ENCODE peak calls at places on chromosomes 13 and 19, in five cellular contexts. L, A, P, K and J are unnamed samples.

GRCh38 chr19:49878744-49879070 is 1.2 kb downstream of the TBC1D17 start:
- DNase-seq in L (no peak), A (no peak), P (no peak), K (no peak), J (no peak)

GRCh38 chr19:3547301-3547731 is 8.3 kb downstream of the TEKTIP1 start:
- DNase-seq in L (no peak), A (no peak), P (no peak), K (no peak), J (no peak)

GRCh38 chr19:16571283-16571682 is 932 bp downstream of the SLC35E1 start:
- DNase-seq in L (no peak), A (no peak), P (peak; percentile 10), K (no peak), J (no peak)

GRCh38 chr13:99821741-99822140 is 149.8 kb downstream of the ZIC5 start:
- DNase-seq in L (no peak), A (no peak), P (no peak), K (no peak), J (no peak)

GRCh38 chr19:40191836-40192646 is 815 bp downstream of the MAP3K10 start:
- DNase-seq in L (peak; percentile 52), A (peak; percentile 68), P (no peak), K (no peak), J (no peak)

GRCh38 chr13:106449096-106449495 is 86.4 kb downstream of the EFNB2 start:
- DNase-seq in L (no peak), A (no peak), P (no peak), K (no peak), J (no peak)

GRCh38 chr13:110644892-110645521 is 29.7 kb downstream of the NAXD start:
- DNase-seq in L (peak; percentile 29), A (no peak), P (no peak), K (peak; percentile 87), J (no peak)

GRCh38 chr13:86383151-86383550 is 583.9 kb upstream of the SLITRK6 start:
- DNase-seq in L (no peak), A (no peak), P (no peak), K (no peak), J (no peak)

GRCh38 chr13:60654405-60654804 is 257.4 kb downstream of the TDRD3 start:
- DNase-seq in L (peak; percentile 6), A (peak; percentile 6), P (peak; percentile 16), K (no peak), J (no peak)

GRCh38 chr19:48812094-48812929 is 1.5 kb upstream of the BCAT2 start:
- DNase-seq in L (peak; percentile 53), A (peak; percentile 95), P (peak; percentile 37), K (no peak), J (no peak)

GRCh38 chr19:11106477-11106876 is 17.2 kb downstream of the LDLR start:
- DNase-seq in L (no peak), A (no peak), P (no peak), K (no peak), J (no peak)

GRCh38 chr13:98039964-98040363 is 86.5 kb downstream of the IPO5 start:
- DNase-seq in L (no peak), A (no peak), P (no peak), K (no peak), J (no peak)

GRCh38 chr19:15433519-15434069 is 14.8 kb upstream of the AKAP8L start:
- DNase-seq in L (no peak), A (no peak), P (no peak), K (no peak), J (no peak)

GRCh38 chr19:4575267-4575793 is 15.8 kb upstream of the SEMA6B start:
- DNase-seq in L (peak; percentile 94), A (peak; percentile 73), P (peak; percentile 70), K (peak; percentile 95), J (no peak)

DNA sequence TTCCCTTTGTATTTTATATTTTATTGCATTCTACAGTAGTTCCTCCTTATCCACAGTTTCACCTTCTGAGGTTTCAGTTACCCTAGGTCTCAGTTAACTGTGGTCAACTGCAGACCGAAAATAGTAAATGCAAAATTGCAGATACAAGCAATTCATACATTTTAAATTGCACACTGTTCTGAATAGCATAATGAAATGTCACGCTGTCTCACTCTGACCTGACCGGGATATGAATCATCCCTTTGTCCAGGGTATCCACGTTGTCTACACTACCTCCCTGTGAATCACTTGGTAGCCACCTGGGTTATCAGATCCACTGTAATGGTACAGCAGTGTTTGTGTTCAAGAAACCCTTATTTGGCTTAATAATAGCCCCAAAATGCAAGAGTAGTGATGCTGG is 325.0 kb downstream of the DNAJC15 start:
- DNase-seq in L (peak; percentile 11), A (no peak), P (no peak), K (no peak), J (no peak)
- TF ChIP-seq HDAC2 in L (no peak), A (no peak), P (no peak), K (no peak), J (no peak)

GRCh38 chr13:84658881-84659661 is 776.8 kb upstream of the SLITRK1 start:
- DNase-seq in L (no peak), A (no peak), P (no peak), K (no peak), J (no peak)
- TF ChIP-seq HDAC2 in L (no peak), A (no peak), P (no peak), K (no peak), J (no peak)

DNA sequence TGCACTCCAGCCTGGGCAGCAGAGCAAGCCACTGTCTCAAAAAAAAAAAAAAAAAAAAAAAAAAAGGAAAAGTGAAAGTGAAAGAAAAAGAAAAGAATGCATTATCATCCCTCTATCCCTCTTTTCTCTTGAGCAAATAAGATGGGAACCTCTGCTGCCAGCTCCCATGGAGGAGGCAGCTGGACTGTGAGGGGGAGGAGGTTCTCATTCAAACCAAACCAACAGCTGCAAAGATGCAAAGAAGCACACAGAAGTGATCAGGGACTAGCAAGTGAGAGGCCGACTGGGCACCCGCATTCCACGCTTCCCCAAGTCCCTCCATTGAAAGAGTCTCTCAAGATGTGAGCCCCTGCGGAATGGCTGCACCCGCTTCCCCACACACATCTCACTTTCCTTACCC is 63.5 kb downstream of the TSHZ3 start:
- DNase-seq in L (no peak), A (no peak), P (no peak), K (no peak), J (no peak)
- TF ChIP-seq HDAC2 in L (no peak), A (no peak), P (no peak), K (no peak), J (no peak)

GRCh38 chr19:47305309-47305751 is 4.3 kb upstream of the C5AR1 start:
- DNase-seq in L (peak; percentile 92), A (peak; percentile 83), P (peak; percentile 81), K (peak; percentile 51), J (peak; percentile 62)
- TF ChIP-seq HDAC2 in L (no peak), A (no peak), P (peak; percentile 59), K (no peak), J (no peak)

GRCh38 chr13:113585828-113586355 is 1.3 kb downstream of the TFDP1 start:
- DNase-seq in L (no peak), A (peak; percentile 24), P (no peak), K (no peak), J (no peak)

GRCh38 chr13:113586661-113587479 is 2.3 kb downstream of the TFDP1 start:
- DNase-seq in L (no peak), A (no peak), P (no peak), K (no peak), J (no peak)

GRCh38 chr13:113584205-113584869 is at the start of gene TFDP1:
- DNase-seq in L (peak; percentile 89), A (peak; percentile 92), P (peak; percentile 81), K (peak; percentile 62), J (peak; percentile 63)

GRCh38 chr13:113582841-113583631 is 1.5 kb upstream of the TFDP1 start:
- DNase-seq in L (no peak), A (no peak), P (peak; percentile 38), K (no peak), J (no peak)

GRCh38 chr13:113584870-113585671 is 518 bp downstream of the TFDP1 start:
- DNase-seq in L (peak; percentile 9), A (peak; percentile 33), P (no peak), K (no peak), J (no peak)
- TF ChIP-seq HDAC2 in L (no peak), A (no peak), P (no peak), K (no peak), J (no peak)

DNA sequence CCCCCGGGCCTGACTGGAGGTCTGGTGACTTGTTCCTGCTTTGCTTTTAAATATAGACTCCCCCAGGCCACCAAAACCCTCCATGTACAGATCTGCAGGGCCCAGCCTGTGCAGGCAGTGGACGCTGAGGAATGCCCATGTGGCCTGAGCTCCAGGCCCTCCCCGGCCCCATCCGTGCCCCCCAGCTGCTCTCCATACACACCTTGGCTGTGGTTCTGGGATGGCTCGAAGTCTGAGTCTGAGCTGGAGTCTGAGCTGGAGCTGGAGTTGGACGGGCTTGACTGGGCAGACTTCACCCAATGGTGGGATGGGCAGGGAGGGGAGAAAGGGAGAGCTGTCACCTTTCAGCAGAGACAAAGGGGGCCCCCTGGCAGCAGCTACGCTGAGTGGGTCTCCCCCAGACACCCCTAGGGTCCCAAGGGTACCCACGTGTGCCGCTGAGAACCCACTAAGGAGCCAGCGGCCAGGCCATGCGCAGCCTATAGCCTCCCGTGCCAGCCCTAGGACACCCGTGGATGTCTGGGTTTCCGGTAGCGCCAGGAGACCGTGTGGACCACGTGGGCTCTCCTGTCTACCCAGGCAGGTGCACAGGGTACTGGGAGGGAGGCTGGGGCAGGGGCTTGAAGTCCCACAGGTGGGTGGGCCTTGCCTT is 61.9 kb downstream of the MLLT1 start:
- DNase-seq in L (no peak), A (no peak), P (no peak), K (no peak), J (no peak)
- TF ChIP-seq HDAC2 in L (no peak), A (no peak), P (no peak), K (no peak), J (no peak)

GRCh38 chr13:113411216-113412023 is 41.9 kb downstream of the ADPRHL1 start:
- DNase-seq in L (peak; percentile 63), A (no peak), P (peak; percentile 32), K (no peak), J (no peak)
- TF ChIP-seq HDAC2 in L (no peak), A (no peak), P (no peak), K (no peak), J (no peak)